ENCODE peak calls at places on chromosomes 5 and 9, in nine cellular contexts. Y is KBM-7; F is NCI-H460; W is CD8-positive, alpha-beta memory T cell; A is non-pigmented ciliary epithelial cell; Z is left kidney; I is substantia nigra; V is progenitor cell of endocrine pancreas; P is Calu3. X is an unnamed sample.
A peak's percentile ranks its signal among the peaks of the same experiment; 100 is the strongest.

GRCh38 chr9:97850746-97851449 is 2.1 kb upstream of the FOXE1 start:
- DNase-seq in F (no peak), W (no peak), V (no peak), I (no peak), P (no peak), A (no peak), Z (no peak), Y (no peak), X (no peak)

GRCh38 chr9:128393171-128393761 is 22.1 kb downstream of the URM1 start:
- DNase-seq in A (no peak), W (no peak), P (no peak), V (peak; percentile 18), Z (peak; percentile 66), I (peak; percentile 90), Y (no peak), F (no peak), X (no peak)

GRCh38 chr5:33725846-33726245 is 165.9 kb downstream of the ADAMTS12 start:
- DNase-seq in Z (no peak), A (peak; percentile 32), W (no peak), V (no peak), Y (no peak), P (no peak), F (no peak), I (no peak), X (no peak)

GRCh38 chr5:1007221-1007680 is 1.4 kb upstream of the NKD2 start:
- DNase-seq in Y (no peak), I (no peak), A (no peak), W (no peak), Z (no peak), P (no peak), V (peak; percentile 9), F (no peak), X (peak; percentile 8)

GRCh38 chr9:115182264-115182663 is 64.3 kb upstream of the TNC start:
- DNase-seq in Y (no peak), V (no peak), W (no peak), Z (no peak), A (no peak), I (no peak), P (no peak), F (no peak), X (no peak)

GRCh38 chr9:136975624-136976023 is 1.7 kb upstream of the PTGDS start:
- DNase-seq in P (no peak), Y (peak; percentile 64), V (no peak), A (no peak), F (no peak), W (no peak), I (peak; percentile 84), Z (peak; percentile 35), X (no peak)

GRCh38 chr9:38229123-38229829 is 160.2 kb upstream of the SHB start:
- DNase-seq in W (no peak), Y (no peak), F (no peak), A (no peak), I (no peak), V (no peak), Z (peak; percentile 59), P (no peak), X (no peak)

GRCh38 chr9:108813951-108814601 is 41.7 kb downstream of the ACTL7B start:
- DNase-seq in Y (peak; percentile 15), W (no peak), I (peak; percentile 14), P (peak; percentile 50), A (peak; percentile 30), V (no peak), Z (no peak), F (peak; percentile 53), X (no peak)

GRCh38 chr5:150274811-150275210 is 14.8 kb downstream of the CAMK2A start:
- DNase-seq in I (no peak), A (no peak), W (no peak), V (no peak), P (no peak), Z (no peak), F (no peak), Y (no peak), X (no peak)